ENCODE peak calls at places on chromosomes 4 and X, in eight cellular contexts. I, O, S, A, M, N, H and T are unnamed samples.

GRCh38 chrX:47091149-47091775 is 13.0 kb downstream of the RGN start:
- DNase-seq in S (peak; percentile 70), I (no peak), O (no peak), H (peak; percentile 33), A (no peak), M (no peak), N (peak; percentile 20), T (no peak)

GRCh38 chrX:17550011-17550410 is 175.0 kb downstream of the NHS start:
- DNase-seq in O (no peak), A (no peak), H (no peak), M (no peak), I (no peak), S (no peak), N (no peak), T (no peak)

GRCh38 chr4:88610771-88611170 is 18.5 kb downstream of the HERC3 start:
- DNase-seq in S (peak; percentile 46), N (peak; percentile 47), A (no peak), O (no peak), H (no peak), M (no peak), I (no peak), T (no peak)

GRCh38 chr4:138522366-138522765 is 280.2 kb upstream of the SLC7A11 start:
- DNase-seq in O (peak; percentile 0), S (peak; percentile 37), N (peak; percentile 45), M (no peak), H (peak; percentile 13), A (peak; percentile 60), I (no peak), T (no peak)

GRCh38 chrX:70605352-70605751 is 160.7 kb downstream of the DLG3 start:
- DNase-seq in A (no peak), N (no peak), M (no peak), S (no peak), O (no peak), I (no peak), H (no peak), T (no peak)

GRCh38 chr4:173185832-173186545 is 17.4 kb downstream of the GALNT7 start:
- DNase-seq in H (no peak), I (no peak), A (no peak), S (peak; percentile 62), M (no peak), O (no peak), N (no peak), T (no peak)

GRCh38 chr4:80171656-80172055 is 25.6 kb upstream of the PRDM8 start:
- DNase-seq in O (no peak), M (no peak), S (no peak), N (no peak), H (no peak), I (no peak), A (no peak), T (no peak)

GRCh38 chr4:150211821-150212445 is 133.7 kb downstream of the DCLK2 start:
- DNase-seq in N (no peak), I (no peak), M (no peak), O (no peak), A (no peak), H (no peak), S (no peak), T (no peak)

GRCh38 chrX:150450519-150451177 is 87.5 kb downstream of the MAMLD1 start:
- DNase-seq in A (no peak), H (no peak), N (no peak), O (no peak), I (no peak), M (no peak), S (no peak), T (peak; percentile 13)

GRCh38 chr4:20043992-20044391 is 207.7 kb upstream of the SLIT2 start:
- DNase-seq in O (no peak), H (no peak), A (no peak), I (no peak), S (peak; percentile 35), M (no peak), N (peak; percentile 29), T (no peak)

GRCh38 chrX:8743126-8743732 is 11.3 kb upstream of the ANOS1 start:
- DNase-seq in M (peak; percentile 75), O (no peak), H (peak; percentile 52), I (peak; percentile 28), N (peak; percentile 50), A (peak; percentile 38), S (peak; percentile 38), T (peak; percentile 17)

GRCh38 chr4:107721436-107722090 is 1.5 kb upstream of the PAPSS1 start:
- DNase-seq in H (peak; percentile 37), M (peak; percentile 76), S (no peak), N (no peak), I (peak; percentile 31), A (peak; percentile 19), O (no peak), T (peak; percentile 38)

GRCh38 chrX:21960569-21960968 is 20.1 kb downstream of the SMS start:
- DNase-seq in N (peak; percentile 15), A (no peak), H (no peak), I (no peak), M (no peak), O (no peak), S (peak; percentile 35), T (no peak)